ENCODE peak calls at places on chromosome 21, in four cellular contexts. T is mesendoderm, W is IMR-90, D is neuronal stem cell. F is an unnamed sample.

GRCh38 chr21:42199488-42200463 is 19.2 kb upstream of the ABCG1 start:
- DNase-seq in W (peak), D (no peak), T (peak), F (peak)

GRCh38 chr21:14438204-14438603 is 55.3 kb upstream of the HSPA13 start:
- DNase-seq in D (no peak), T (no peak), W (no peak), F (peak)

GRCh38 chr21:28605138-28605537 is 387.5 kb downstream of the LTN1 start:
- DNase-seq in T (no peak), D (no peak), W (no peak), F (no peak)

GRCh38 chr21:39911792-39912191 is 44.6 kb downstream of the PCP4 start:
- DNase-seq in D (no peak), W (no peak), T (no peak), F (no peak)

GRCh38 chr21:26769613-26770188 is 75.5 kb downstream of the ADAMTS1 start:
- DNase-seq in T (peak), W (peak), D (no peak), F (peak)

GRCh38 chr21:38095220-38095619 is 161.6 kb upstream of the KCNJ15 start:
- DNase-seq in D (no peak), T (no peak), W (no peak), F (peak)

GRCh38 chr21:38984568-38984967 is 178.8 kb downstream of the ETS2 start:
- DNase-seq in D (no peak), W (no peak), T (no peak), F (no peak)

GRCh38 chr21:36708512-36709029 is 9.7 kb downstream of the SIM2 start:
- DNase-seq in W (no peak), D (no peak), T (no peak), F (no peak)

GRCh38 chr21:20459838-20460237 is 538.4 kb upstream of the NCAM2 start:
- DNase-seq in D (no peak), W (no peak), T (no peak), F (no peak)

GRCh38 chr21:44590311-44590721 is 2.0 kb downstream of the KRTAP10-6 start:
- DNase-seq in W (no peak), D (no peak), T (no peak), F (no peak)

DNA sequence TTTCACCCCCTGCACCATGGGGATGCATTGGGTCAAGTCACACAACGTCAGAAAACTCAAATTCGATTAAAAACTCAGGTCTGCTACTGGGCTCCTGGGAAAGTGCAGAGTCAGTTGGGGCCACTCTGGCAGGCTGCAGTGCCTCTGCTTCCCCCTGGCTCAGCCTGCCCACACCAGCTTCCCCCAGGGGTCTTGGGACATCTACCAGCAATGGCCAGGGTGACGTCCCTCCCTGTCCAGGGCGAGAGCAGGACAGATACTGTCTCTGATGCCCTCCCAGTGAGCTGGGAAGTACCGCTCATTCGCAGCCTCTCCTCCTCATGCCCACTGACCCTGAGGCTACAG is 106.2 kb upstream of the COL6A1 start:
- DNase-seq in W (no peak), T (no peak), D (no peak), F (no peak)
- H2BK5ac ChIP-seq in W (peak), T (no peak), D (no peak), F (no peak)

GRCh38 chr21:34883501-34884271 is 165.4 kb downstream of the RUNX1 start:
- DNase-seq in W (no peak), D (no peak), T (no peak), F (no peak)

GRCh38 chr21:34880401-34880800 is 168.7 kb downstream of the RUNX1 start:
- DNase-seq in D (no peak), W (no peak), T (no peak), F (peak)

GRCh38 chr21:34882719-34883131 is 166.4 kb downstream of the RUNX1 start:
- DNase-seq in W (no peak), T (no peak), D (no peak), F (peak)

GRCh38 chr21:34881894-34882371 is 167.2 kb downstream of the RUNX1 start:
- DNase-seq in W (peak), T (no peak), D (no peak), F (peak)

DNA sequence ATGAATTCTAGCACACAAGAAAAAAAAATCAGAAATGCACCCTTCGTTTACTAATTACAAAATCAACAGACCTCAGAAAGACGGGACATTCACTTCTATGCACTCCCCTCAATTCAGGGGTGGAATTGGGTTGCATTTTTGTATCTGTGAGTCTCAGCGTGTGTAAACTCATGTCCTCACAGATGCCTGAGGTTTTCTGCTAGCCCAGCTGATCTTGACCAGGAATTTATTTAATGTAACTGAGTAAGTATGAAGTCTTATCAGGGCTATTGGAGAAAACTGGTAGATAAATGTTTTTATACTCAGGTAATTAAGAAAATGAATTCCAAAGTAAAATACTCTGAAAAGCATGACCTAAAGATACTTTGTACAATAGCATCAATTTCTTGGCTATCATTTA is 167.7 kb downstream of the RUNX1 start:
- DNase-seq in T (no peak), W (peak), D (no peak), F (peak)
- H3K4me3 ChIP-seq in T (no peak), W (peak), D (no peak), F (no peak)

GRCh38 chr21:33234618-33235520 is 5.1 kb downstream of the IFNAR2 start:
- DNase-seq in W (no peak), T (peak), D (no peak), F (no peak)
- H2BK5ac ChIP-seq in W (no peak), T (no peak), D (no peak), F (no peak)

GRCh38 chr21:32887026-32887425 is 115.5 kb upstream of the PAXBP1 start:
- DNase-seq in W (no peak), T (no peak), D (no peak), F (no peak)
- H3K4me3 ChIP-seq in W (no peak), T (no peak), D (no peak), F (no peak)

GRCh38 chr21:17607684-17608083 is 5.0 kb downstream of the BTG3 start:
- DNase-seq in W (no peak), T (no peak), D (no peak), F (no peak)
- H2BK5ac ChIP-seq in W (peak), T (no peak), D (no peak), F (peak)